ENCODE peak calls at places on chromosomes 6 and 20, in six cellular contexts. G is HepG2, E is A549, T is IMR-90, U is neuronal stem cell, Y is psoas muscle. O is an unnamed sample.

GRCh38 chr6:144897441-144897921 is 612.3 kb downstream of the UTRN start:
- DNase-seq in Y (no peak), E (no peak), G (no peak), U (no peak), T (peak; percentile 87), O (no peak)

GRCh38 chr6:43698584-43699349 is 11.2 kb upstream of the MRPS18A start:
- DNase-seq in Y (peak; percentile 92), E (no peak), T (peak; percentile 64), U (no peak), G (no peak), O (peak; percentile 86)

GRCh38 chr6:107657755-107658461 is 166.2 kb downstream of the SCML4 start:
- DNase-seq in T (peak; percentile 86), G (no peak), Y (peak; percentile 83), U (no peak), E (no peak), O (peak; percentile 63)

GRCh38 chr6:8020083-8020482 is 44.1 kb downstream of the BLOC1S5 start:
- DNase-seq in T (no peak), G (no peak), E (no peak), U (no peak), Y (no peak), O (no peak)

GRCh38 chr6:89797317-89797716 is 22.3 kb downstream of the MDN1 start:
- DNase-seq in Y (no peak), U (no peak), E (no peak), T (peak; percentile 74), G (no peak), O (peak; percentile 42)

GRCh38 chr6:122754191-122754731 is 25.3 kb upstream of the FABP7 start:
- DNase-seq in Y (no peak), G (no peak), U (no peak), T (no peak), E (no peak), O (no peak)

GRCh38 chr6:32972353-32973143 is 4.2 kb downstream of the BRD2 start:
- DNase-seq in U (no peak), Y (no peak), G (no peak), E (peak; percentile 36), T (no peak), O (peak; percentile 68)

GRCh38 chr20:32539817-32540675 is 45.1 kb downstream of the NOL4L start:
- DNase-seq in E (no peak), U (no peak), Y (no peak), T (no peak), G (peak; percentile 71), O (peak; percentile 73)

GRCh38 chr6:7701212-7701834 is 24.6 kb upstream of the BMP6 start:
- DNase-seq in Y (no peak), G (no peak), U (no peak), T (no peak), E (no peak), O (no peak)

GRCh38 chr6:128492386-128492785 is 28.0 kb downstream of the PTPRK start:
- DNase-seq in Y (no peak), T (peak; percentile 90), G (no peak), E (no peak), U (no peak), O (no peak)

GRCh38 chr20:2109425-2110210 is 8.0 kb downstream of the STK35 start:
- DNase-seq in Y (peak; percentile 88), T (no peak), U (no peak), G (no peak), E (no peak), O (peak; percentile 78)

GRCh38 chr20:63574156-63574828 is at the start of gene HELZ2:
- DNase-seq in Y (peak; percentile 82), G (peak; percentile 53), E (peak; percentile 63), U (peak; percentile 51), T (peak; percentile 44), O (peak; percentile 91)

GRCh38 chr6:158654498-158654897 is 4.6 kb downstream of the SYTL3 start:
- DNase-seq in Y (peak; percentile 91), T (peak; percentile 94), G (peak; percentile 41), E (no peak), U (no peak), O (peak; percentile 84)

GRCh38 chr6:21886601-21887091 is 293.1 kb downstream of the SOX4 start:
- DNase-seq in T (peak; percentile 37), U (no peak), Y (no peak), E (peak; percentile 17), G (no peak), O (no peak)

GRCh38 chr6:7917729-7918128 is 7.1 kb upstream of the TXNDC5 start:
- DNase-seq in T (no peak), E (no peak), U (no peak), G (peak; percentile 71), Y (no peak), O (no peak)

GRCh38 chr20:59207742-59208357 is 44.2 kb downstream of the ZNF831 start:
- DNase-seq in T (no peak), G (peak; percentile 53), U (peak; percentile 42), E (peak; percentile 28), Y (peak; percentile 67), O (peak; percentile 40)

GRCh38 chr6:27667651-27668441 is 194.9 kb upstream of the ZNF184 start:
- DNase-seq in G (no peak), U (no peak), E (no peak), T (no peak), Y (no peak), O (no peak)

GRCh38 chr6:2857185-2857579 is 15.5 kb upstream of the SERPINB1 start:
- DNase-seq in U (no peak), E (no peak), G (no peak), Y (no peak), T (no peak), O (no peak)
- H3K27ac ChIP-seq in U (no peak overlapping the region), E (peak overlapping the region; percentile 80), G (no peak overlapping the region), Y (no peak overlapping the region), T (peak overlapping the region; percentile 95), O (peak overlapping the region; percentile 73)

DNA sequence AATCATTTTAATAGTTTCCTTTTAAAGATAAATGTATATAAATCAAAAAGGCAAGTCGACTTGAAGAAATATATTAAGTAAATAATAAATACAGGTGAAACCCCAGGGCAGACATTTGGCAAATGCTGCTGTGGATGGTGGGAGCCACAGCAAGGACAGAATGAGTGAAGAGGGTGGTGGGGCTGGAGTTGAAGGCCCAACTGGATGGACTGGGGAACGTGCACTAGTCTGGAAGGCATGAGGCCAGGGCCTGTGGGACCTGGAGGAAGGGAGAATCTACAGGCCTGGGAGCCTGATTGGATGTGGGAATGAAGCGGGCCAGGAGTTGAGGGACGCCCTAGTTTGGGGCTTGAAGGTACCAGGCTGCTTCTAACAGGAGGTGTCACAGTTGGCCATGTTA is 30.6 kb upstream of the BLCAP start:
- DNase-seq in Y (no peak), U (no peak), G (no peak), T (no peak), E (no peak), O (no peak)
- H3K27ac ChIP-seq in Y (no peak overlapping the region), U (no peak overlapping the region), G (no peak overlapping the region), T (no peak overlapping the region), E (no peak overlapping the region), O (no peak overlapping the region)

GRCh38 chr6:152087096-152087495 is 279.6 kb downstream of the ESR1 start:
- DNase-seq in G (no peak), U (no peak), T (peak; percentile 30), Y (no peak), E (no peak), O (no peak)
- H3K27ac ChIP-seq in G (no peak overlapping the region), U (no peak overlapping the region), T (no peak overlapping the region), Y (no peak overlapping the region), E (no peak overlapping the region), O (no peak overlapping the region)

GRCh38 chr6:13304580-13305255 is 23.6 kb downstream of the TBC1D7 start:
- DNase-seq in Y (no peak), E (no peak), U (no peak), T (no peak), G (no peak), O (no peak)
- H3K27ac ChIP-seq in Y (no peak overlapping the region), E (peak overlapping the region; percentile 94), U (no peak overlapping the region), T (no peak overlapping the region), G (no peak overlapping the region), O (peak overlapping the region; percentile 17)

DNA sequence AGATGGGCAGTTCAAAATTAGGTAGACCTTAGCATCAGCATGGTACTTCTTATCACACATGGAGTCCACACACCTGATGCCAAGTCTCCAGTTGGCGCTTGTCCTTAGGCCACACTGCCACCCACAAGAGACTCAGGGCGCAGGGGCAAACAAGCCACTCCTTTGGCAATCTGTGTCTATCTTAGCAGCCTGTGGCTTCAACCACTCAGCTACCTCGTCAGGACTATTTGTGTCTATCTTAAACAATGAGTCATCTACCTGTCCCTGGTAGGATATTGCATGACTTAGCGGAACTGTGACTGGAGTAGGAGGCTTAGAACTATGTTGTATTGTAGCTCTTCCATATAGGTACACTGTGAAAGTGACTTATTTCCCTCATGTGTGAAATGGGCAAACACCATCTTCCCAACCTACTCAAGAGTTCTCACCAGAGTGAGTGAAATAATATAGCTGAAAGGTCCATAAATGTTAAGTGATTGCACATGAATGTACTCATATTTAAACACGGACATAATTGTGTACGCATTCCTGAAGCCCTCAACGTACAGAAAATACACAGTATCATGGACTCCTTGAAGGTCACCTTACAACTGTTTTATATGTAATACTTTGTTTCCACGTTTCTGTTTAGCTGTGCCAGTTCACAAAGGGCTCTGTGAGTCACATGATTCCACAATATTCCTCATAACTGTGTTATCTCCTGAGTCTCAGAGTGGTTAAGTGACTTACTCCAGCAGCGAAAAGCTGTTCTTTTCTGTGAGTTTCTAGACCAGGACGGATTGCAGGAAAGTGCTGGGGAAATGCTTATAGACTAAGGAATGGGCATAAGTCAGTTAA is 1.6 kb downstream of the TRIM27 start:
- DNase-seq in G (peak; percentile 90), Y (no peak), U (no peak), E (peak; percentile 62), T (peak; percentile 57), O (no peak)
- H3K27ac ChIP-seq in G (peak overlapping the region; percentile 92), Y (peak overlapping the region; percentile 98), U (no peak overlapping the region), E (peak overlapping the region; percentile 99), T (peak overlapping the region; percentile 96), O (peak overlapping the region; percentile 93)